ENCODE peak calls at places on chromosomes 6 and 20, in eight cellular contexts. P, H, K, A, I, U, M and W are unnamed samples.

GRCh38 chr20:36435799-36436541 is 105.3 kb upstream of the MYL9 start:
- DNase-seq in A (no peak), I (peak; percentile 10), M (peak; percentile 94), U (peak; percentile 92), P (peak; percentile 48), H (peak; percentile 61), K (no peak), W (no peak)

GRCh38 chr6:125544819-125545218 is 204.6 kb upstream of the HEY2 start:
- DNase-seq in K (peak; percentile 10), U (no peak), P (no peak), M (no peak), A (no peak), I (no peak), H (no peak), W (no peak)

GRCh38 chr6:152948150-152948768 is 34.6 kb downstream of the FBXO5 start:
- DNase-seq in U (no peak), H (peak; percentile 54), P (no peak), M (no peak), A (peak; percentile 8), I (no peak), K (peak; percentile 67), W (no peak)

GRCh38 chr6:10633216-10633615 is 61.2 kb downstream of the C6orf52 start:
- DNase-seq in I (no peak), U (no peak), A (peak; percentile 11), H (peak; percentile 90), P (peak; percentile 71), K (no peak), M (no peak), W (no peak)

GRCh38 chr20:21100590-21101452 is 5.3 kb downstream of the LINC00237 start:
- DNase-seq in U (no peak), A (no peak), H (no peak), K (no peak), M (no peak), I (no peak), P (no peak), W (peak; percentile 35)

GRCh38 chr20:4869290-4870193 is 131.8 kb downstream of the SLC23A2 start:
- DNase-seq in H (peak; percentile 37), P (no peak), A (no peak), K (no peak), U (no peak), M (no peak), I (no peak), W (no peak)

GRCh38 chr20:10433014-10433622 is 904 bp downstream of the MKKS start:
- DNase-seq in H (peak; percentile 22), M (no peak), K (no peak), P (no peak), A (no peak), I (no peak), U (no peak), W (no peak)

GRCh38 chr6:75296811-75297779 is 12.5 kb upstream of the TMEM30A start:
- DNase-seq in A (peak; percentile 16), P (no peak), M (no peak), K (peak; percentile 69), U (no peak), H (peak; percentile 62), I (no peak), W (no peak)

GRCh38 chr6:91276315-91276714 is 689.4 kb upstream of the MAP3K7 start:
- DNase-seq in H (no peak), U (no peak), M (no peak), K (no peak), A (no peak), P (no peak), I (no peak), W (no peak)

GRCh38 chr6:111972714-111973678 is 80.9 kb upstream of the CCN6 start:
- DNase-seq in K (peak; percentile 80), U (no peak), I (no peak), A (no peak), H (peak; percentile 98), M (no peak), P (peak; percentile 55), W (no peak)

GRCh38 chr20:32006841-32007786 is 3.1 kb upstream of the CCM2L start:
- DNase-seq in U (no peak), A (no peak), I (no peak), P (no peak), M (no peak), K (no peak), H (no peak), W (no peak)

GRCh38 chr20:57593134-57593886 is 26.9 kb downstream of the ZBP1 start:
- DNase-seq in I (no peak), M (no peak), U (no peak), K (no peak), P (no peak), A (no peak), H (no peak), W (no peak)

GRCh38 chr20:50224553-50225255 is 34.1 kb downstream of the CEBPB start:
- DNase-seq in A (no peak), U (peak; percentile 39), H (peak; percentile 89), K (peak; percentile 94), M (no peak), I (no peak), P (peak; percentile 72), W (no peak)

GRCh38 chr6:137166247-137167098 is 7.0 kb downstream of the IL22RA2 start:
- DNase-seq in H (no peak), K (no peak), M (no peak), A (peak; percentile 47), I (no peak), P (no peak), U (no peak), W (no peak)

GRCh38 chr20:35575958-35576357 is 34.1 kb downstream of the ERGIC3 start:
- DNase-seq in P (no peak), A (no peak), H (no peak), M (no peak), K (no peak), U (no peak), I (no peak), W (no peak)

GRCh38 chr6:129050086-129050485 is 167.1 kb downstream of the LAMA2 start:
- DNase-seq in P (peak; percentile 24), K (peak; percentile 36), H (peak; percentile 41), U (no peak), M (no peak), I (no peak), A (no peak), W (no peak)

GRCh38 chr6:151610336-151610735 is 116.5 kb downstream of the CCDC170 start:
- DNase-seq in I (no peak), K (no peak), H (no peak), A (no peak), P (no peak), M (no peak), U (no peak), W (no peak)

GRCh38 chr6:133671376-133671775 is 217.5 kb upstream of the TCF21 start:
- DNase-seq in K (peak; percentile 4), A (no peak), M (no peak), H (no peak), I (no peak), U (no peak), P (no peak), W (no peak)

GRCh38 chr6:70413829-70414494 is 654 bp downstream of the FAM135A start:
- DNase-seq in A (peak; percentile 54), P (peak; percentile 12), M (no peak), U (no peak), H (no peak), I (no peak), K (peak; percentile 5), W (no peak)

GRCh38 chr6:105892577-105893262 is 193.4 kb upstream of the PRDM1 start:
- DNase-seq in H (no peak), P (no peak), A (no peak), M (no peak), U (no peak), K (no peak), I (no peak), W (no peak)

GRCh38 chr6:2582268-2582667 is 168.5 kb downstream of the MYLK4 start:
- DNase-seq in U (no peak), M (no peak), P (no peak), I (no peak), A (no peak), H (no peak), K (no peak), W (no peak)

GRCh38 chr6:68978411-68978810 is 343.3 kb downstream of the ADGRB3 start:
- DNase-seq in I (no peak), U (no peak), K (no peak), P (no peak), A (no peak), H (no peak), M (no peak), W (no peak)

GRCh38 chr20:13432126-13432525 is 206.6 kb downstream of the TASP1 start:
- DNase-seq in U (no peak), I (no peak), H (no peak), A (no peak), K (no peak), P (no peak), M (no peak), W (no peak)

GRCh38 chr20:47576516-47577033 is 74.9 kb downstream of the NCOA3 start:
- DNase-seq in I (peak; percentile 4), H (peak; percentile 91), P (peak; percentile 98), A (peak; percentile 22), U (no peak), M (no peak), K (peak; percentile 68), W (peak; percentile 17)

GRCh38 chr6:99434702-99435530 is 9.8 kb upstream of the PNISR start:
- DNase-seq in P (no peak), I (no peak), U (no peak), K (peak; percentile 35), M (no peak), A (no peak), H (peak; percentile 50), W (no peak)

GRCh38 chr6:16711551-16712249 is 49.6 kb downstream of the ATXN1 start:
- DNase-seq in A (no peak), U (no peak), K (no peak), M (no peak), P (no peak), H (no peak), I (no peak), W (no peak)

GRCh38 chr6:71124340-71124739 is 164.3 kb upstream of the OGFRL1 start:
- DNase-seq in I (no peak), M (no peak), H (peak; percentile 28), A (no peak), P (no peak), U (no peak), K (no peak), W (no peak)

GRCh38 chr6:19719691-19720127 is 117.5 kb upstream of the ID4 start:
- DNase-seq in I (no peak), U (no peak), M (no peak), K (peak; percentile 24), P (no peak), H (peak; percentile 54), A (no peak), W (no peak)

GRCh38 chr6:160783741-160784140 is 81.7 kb downstream of the PLG start:
- DNase-seq in U (no peak), A (no peak), M (no peak), P (no peak), I (no peak), H (no peak), K (no peak), W (no peak)

GRCh38 chr20:51532577-51533191 is 9.8 kb downstream of the NFATC2 start:
- DNase-seq in M (no peak), P (no peak), H (no peak), K (peak; percentile 37), I (peak; percentile 18), A (no peak), U (peak; percentile 21), W (peak; percentile 54)

GRCh38 chr6:102381203-102381602 is 987.7 kb downstream of the GRIK2 start:
- DNase-seq in P (peak; percentile 1), H (no peak), I (no peak), U (no peak), A (no peak), M (no peak), K (no peak), W (no peak)

GRCh38 chr6:13847651-13848050 is 33.3 kb upstream of the MCUR1 start:
- DNase-seq in U (no peak), K (no peak), M (no peak), I (no peak), A (no peak), P (no peak), H (no peak), W (no peak)

GRCh38 chr20:44409132-44409600 is 53.7 kb downstream of the HNF4A start:
- DNase-seq in H (peak; percentile 60), I (no peak), A (no peak), M (no peak), U (no peak), K (peak; percentile 54), P (no peak), W (no peak)

GRCh38 chr6:67068781-67069180 is 1361.8 kb upstream of the EYS start:
- DNase-seq in U (no peak), K (no peak), H (no peak), P (no peak), A (no peak), M (no peak), I (no peak), W (no peak)